ENCODE peak calls at places on chromosomes 16 and 17, in ten cellular contexts. F is mammary epithelial cell; V is CD4-positive, alpha-beta T cell; G is aorta; C is tibial artery; X is pancreas; E is cardiac muscle cell; K is H9; Y is gastrocnemius medialis; W is GM23248. H is an unnamed sample. For H3K27me3, the result is how much of the 10 kb centered on the place peaks cover.

GRCh38 chr16:75097941-75098897 is 18.4 kb downstream of the LDHD start:
- DNase-seq in F (no peak), V (peak), G (no peak), C (no peak), X (no peak), E (no peak), K (no peak), Y (peak), W (no peak), H (peak)

GRCh38 chr16:66746682-66747081 is 4.7 kb downstream of the DYNC1LI2 start:
- DNase-seq in F (peak), V (no peak), G (no peak), C (no peak), X (no peak), E (no peak), K (no peak), Y (no peak), W (peak), H (no peak)

GRCh38 chr16:46886764-46887523 is 2.8 kb downstream of the GPT2 start:
- DNase-seq in F (no peak), V (no peak), G (no peak), C (no peak), X (no peak), E (no peak), K (no peak), Y (no peak), W (no peak), H (no peak)

GRCh38 chr17:61848896-61849295 is 14.4 kb downstream of the BRIP1 start:
- DNase-seq in F (no peak), V (no peak), G (no peak), C (no peak), X (no peak), E (no peak), K (no peak), Y (no peak), W (no peak), H (no peak)

GRCh38 chr17:59423903-59424302 is 92.4 kb downstream of the YPEL2 start:
- DNase-seq in F (no peak), V (no peak), G (no peak), C (no peak), X (no peak), E (no peak), K (no peak), Y (peak), W (no peak), H (no peak)

GRCh38 chr16:74257061-74257460 is 39.6 kb upstream of the PSMD7 start:
- DNase-seq in F (no peak), V (no peak), G (no peak), C (no peak), X (no peak), E (no peak), K (no peak), Y (no peak), W (no peak), H (no peak)

GRCh38 chr17:10737168-10737622 is 7.4 kb upstream of the TMEM220 start:
- DNase-seq in F (peak), V (peak), G (peak), C (peak), X (peak), E (peak), K (peak), Y (peak), W (peak), H (peak)

GRCh38 chr17:30378191-30378796 is 433 bp upstream of the CPD start:
- DNase-seq in F (no peak), V (peak), G (peak), C (no peak), X (no peak), E (peak), K (no peak), Y (peak), W (peak), H (no peak)

GRCh38 chr17:77856551-77857305 is 101.8 kb upstream of the TNRC6C start:
- DNase-seq in F (no peak), V (no peak), G (no peak), C (no peak), X (no peak), E (no peak), K (no peak), Y (no peak), W (no peak), H (no peak)

GRCh38 chr17:65656390-65657250 is 95.2 kb upstream of the AXIN2 start:
- DNase-seq in F (no peak), V (no peak), G (no peak), C (no peak), X (no peak), E (no peak), K (no peak), Y (no peak), W (peak), H (no peak)

GRCh38 chr16:2482181-2483107 is 7.5 kb downstream of the TBC1D24 start:
- DNase-seq in F (peak), V (no peak), G (peak), C (peak), X (no peak), E (no peak), K (no peak), Y (peak), W (peak), H (no peak)

GRCh38 chr16:31243734-31244670 is 15.8 kb upstream of the ITGAM start:
- DNase-seq in F (no peak), V (no peak), G (no peak), C (no peak), X (no peak), E (no peak), K (no peak), Y (no peak), W (no peak), H (no peak)

GRCh38 chr16:56257260-56257659 is 66.0 kb downstream of the GNAO1 start:
- DNase-seq in F (no peak), V (no peak), G (peak), C (peak), X (peak), E (no peak), K (no peak), Y (peak), W (no peak), H (no peak)

DNA sequence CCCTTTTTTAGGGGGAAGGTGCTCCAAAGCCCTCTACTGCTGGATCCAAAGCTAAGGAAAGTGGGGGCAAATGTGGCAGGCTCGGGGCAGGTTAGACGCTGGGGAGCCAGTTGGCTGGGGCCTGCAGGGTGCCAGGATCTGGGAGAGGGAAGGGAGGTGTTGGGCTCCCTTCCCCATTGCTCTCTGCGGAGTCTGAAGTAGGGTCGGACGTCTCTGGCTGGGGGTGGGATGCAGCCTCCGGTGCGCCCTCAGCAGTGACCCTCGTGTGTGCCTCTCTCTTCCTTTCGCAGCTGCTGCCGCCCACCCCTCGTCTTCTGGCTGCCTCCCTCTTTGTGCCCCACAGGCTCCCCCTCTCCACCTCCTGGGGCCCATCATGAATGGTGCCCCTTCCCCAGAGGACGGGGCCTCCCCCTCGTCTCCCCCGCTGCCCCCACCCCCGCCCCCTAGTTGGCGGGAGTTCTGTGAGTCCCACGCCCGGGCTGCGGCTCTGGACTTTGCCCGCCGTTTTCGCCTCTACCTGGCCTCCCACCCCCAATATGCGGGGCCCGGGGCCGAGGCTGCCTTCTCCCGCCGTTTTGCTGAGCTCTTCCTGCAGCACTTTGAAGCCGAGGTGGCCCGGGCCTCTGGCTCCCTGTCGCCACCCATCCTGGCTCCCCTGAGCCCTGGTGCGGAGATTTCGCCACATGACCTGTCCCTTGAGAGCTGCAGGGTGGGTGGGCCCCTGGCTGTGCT is 2.2 kb downstream of the SH2B1 start:
- DNase-seq in F (no peak), V (no peak), G (no peak), C (no peak), X (no peak), E (no peak), K (no peak), Y (no peak), W (no peak), H (no peak)
- H3K27me3 ChIP-seq in F (under half), V (under half), G (under half), C (under half), X (under half), E (under half), K (under half), Y (under half), W (under half), H (under half)

GRCh38 chr17:79707441-79707850 is 23.3 kb upstream of the ENPP7 start:
- DNase-seq in F (no peak), V (no peak), G (no peak), C (no peak), X (no peak), E (no peak), K (peak), Y (no peak), W (no peak), H (no peak)
- H3K27me3 ChIP-seq in F (under half), V (under half), G (under half), C (under half), X (under half), E (under half), K (under half), Y (under half), W (under half), H (under half)

DNA sequence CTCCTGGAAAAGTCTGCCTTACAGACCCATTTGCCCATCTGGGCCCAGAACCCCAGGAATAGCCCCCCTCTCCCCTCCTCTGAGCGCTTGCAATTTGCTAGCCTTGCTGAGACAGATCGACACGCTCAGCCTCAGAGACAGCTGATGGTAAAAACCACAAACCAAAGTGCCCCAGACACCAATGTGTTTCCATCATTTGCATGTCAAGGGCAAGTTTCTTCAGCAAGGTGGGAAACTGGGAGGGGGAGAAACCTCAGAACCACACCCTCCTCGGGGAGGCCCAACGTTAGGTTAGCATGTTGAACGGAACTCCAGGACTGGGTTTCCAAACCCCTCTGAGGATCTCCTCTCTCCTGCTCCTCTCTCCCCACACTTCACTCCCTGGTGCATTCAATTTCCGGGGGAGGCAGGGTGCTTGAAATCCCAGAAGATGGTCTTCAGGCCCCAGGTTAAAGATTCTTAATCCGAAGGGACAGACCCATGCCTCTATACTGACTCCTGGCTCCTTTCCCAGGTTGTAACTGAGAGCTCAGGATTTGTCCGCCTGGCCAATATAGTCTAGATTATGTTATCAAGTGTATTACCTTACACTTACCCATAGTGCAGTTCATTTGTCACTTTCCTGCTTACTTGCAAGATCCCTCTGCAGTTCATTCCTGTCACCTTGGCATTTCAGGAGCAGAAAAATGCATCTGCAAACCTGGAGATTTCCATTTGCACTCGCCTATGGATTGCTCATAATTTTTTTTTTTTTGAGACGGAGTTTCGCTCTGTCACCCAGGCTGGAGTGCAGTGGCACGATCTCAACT is 1.3 kb upstream of the CUEDC1 start:
- DNase-seq in F (no peak), V (peak), G (no peak), C (no peak), X (peak), E (no peak), K (peak), Y (no peak), W (no peak), H (peak)
- H3K27me3 ChIP-seq in F (under half), V (under half), G (under half), C (under half), X (under half), E (under half), K (under half), Y (under half), W (under half), H (under half)

DNA sequence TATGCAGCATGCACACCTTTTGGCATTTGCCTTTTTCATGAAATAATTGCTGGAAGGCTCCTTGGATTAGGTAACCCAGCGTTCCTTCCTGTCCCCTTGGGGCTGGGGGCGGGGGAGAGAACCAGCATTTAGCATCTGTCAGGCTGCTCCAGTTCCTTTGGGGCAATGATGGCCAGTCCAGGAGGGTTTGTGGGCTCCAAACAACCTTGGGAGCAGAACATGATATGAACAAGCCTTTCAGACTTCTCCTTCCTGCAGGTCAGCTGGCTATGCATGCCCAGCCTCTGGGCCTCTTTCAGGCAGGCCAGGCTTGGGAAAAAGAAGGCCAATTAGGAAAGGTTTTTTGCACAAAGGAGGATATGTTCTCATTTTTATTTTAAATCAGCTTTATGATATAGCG is 1.1 kb upstream of the SMTNL2 start:
- DNase-seq in F (no peak), V (no peak), G (peak), C (no peak), X (no peak), E (no peak), K (no peak), Y (no peak), W (no peak), H (no peak)
- H3K27me3 ChIP-seq in F (under half), V (under half), G (under half), C (under half), X (under half), E (under half), K (under half), Y (under half), W (under half), H (under half)

GRCh38 chr17:28271431-28271830 is 47.6 kb upstream of the TMEM97 start:
- DNase-seq in F (no peak), V (no peak), G (no peak), C (no peak), X (no peak), E (no peak), K (no peak), Y (no peak), W (no peak), H (no peak)
- H3K27me3 ChIP-seq in F (under half), V (under half), G (under half), C (under half), X (under half), E (under half), K (under half), Y (under half), W (under half), H (under half)

GRCh38 chr17:34840758-34841157 is 120.5 kb downstream of the CCT6B start:
- DNase-seq in F (no peak), V (peak), G (no peak), C (no peak), X (no peak), E (no peak), K (no peak), Y (no peak), W (no peak), H (peak)

GRCh38 chr17:34843682-34844081 is 117.6 kb downstream of the CCT6B start:
- DNase-seq in F (no peak), V (no peak), G (no peak), C (no peak), X (no peak), E (no peak), K (no peak), Y (no peak), W (no peak), H (peak)

GRCh38 chr17:34842235-34842634 is 119.0 kb downstream of the CCT6B start:
- DNase-seq in F (no peak), V (no peak), G (no peak), C (no peak), X (no peak), E (no peak), K (no peak), Y (no peak), W (no peak), H (no peak)

GRCh38 chr17:34841467-34841866 is 119.8 kb downstream of the CCT6B start:
- DNase-seq in F (no peak), V (no peak), G (no peak), C (no peak), X (no peak), E (no peak), K (no peak), Y (no peak), W (no peak), H (no peak)

GRCh38 chr17:34837796-34838195 is 123.5 kb downstream of the CCT6B start:
- DNase-seq in F (no peak), V (no peak), G (no peak), C (no peak), X (no peak), E (no peak), K (peak), Y (no peak), W (no peak), H (no peak)
- H3K27me3 ChIP-seq in F (under half), V (under half), G (under half), C (under half), X (under half), E (under half), K (under half), Y (under half), W (under half), H (under half)

DNA sequence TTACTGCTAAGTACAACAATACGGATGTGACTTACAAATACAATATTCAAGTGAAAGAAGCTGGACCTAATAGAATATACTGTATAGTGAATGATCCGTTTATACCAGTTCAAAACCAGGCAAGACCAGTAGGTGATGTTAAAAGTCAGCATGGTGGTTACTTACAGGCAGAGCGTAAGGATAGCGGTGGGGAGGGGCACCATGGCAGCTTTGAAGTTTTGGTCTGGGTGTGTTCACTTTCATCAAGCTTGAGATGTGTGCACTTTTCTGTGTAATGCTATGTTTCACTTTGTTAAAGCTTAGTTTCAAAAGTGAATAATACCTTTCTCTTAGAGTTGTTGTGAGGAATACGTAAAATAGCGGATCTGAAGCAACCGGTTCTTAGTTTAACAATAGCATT is 16.5 kb upstream of the SLC35G3 start:
- DNase-seq in F (no peak), V (peak), G (no peak), C (no peak), X (no peak), E (no peak), K (no peak), Y (no peak), W (no peak), H (peak)
- H3K27me3 ChIP-seq in F (under half), V (under half), G (under half), C (under half), X (under half), E (under half), K (under half), Y (under half), W (under half), H (under half)

GRCh38 chr17:47850692-47851573 is at the start of gene SP6:
- DNase-seq in F (peak), V (peak), G (peak), C (no peak), X (peak), E (peak), K (peak), Y (no peak), W (peak), H (peak)
- H3K27me3 ChIP-seq in F (under half), V (half or more), G (under half), C (under half), X (under half), E (half or more), K (half or more), Y (half or more), W (half or more), H (half or more)

GRCh38 chr17:48725294-48726064 is 2.5 kb downstream of the PRAC2 start:
- DNase-seq in F (no peak), V (no peak), G (no peak), C (no peak), X (no peak), E (no peak), K (no peak), Y (no peak), W (no peak), H (no peak)

GRCh38 chr17:48726916-48727286 is 1.6 kb downstream of the HOXB13 start:
- DNase-seq in F (no peak), V (no peak), G (no peak), C (no peak), X (no peak), E (no peak), K (no peak), Y (no peak), W (no peak), H (no peak)

GRCh38 chr17:48727415-48728175 is 955 bp downstream of the HOXB13 start:
- DNase-seq in F (no peak), V (no peak), G (no peak), C (no peak), X (no peak), E (no peak), K (no peak), Y (no peak), W (no peak), H (no peak)

GRCh38 chr17:48725005-48725293 is 2.0 kb downstream of the PRAC2 start:
- DNase-seq in F (no peak), V (no peak), G (no peak), C (no peak), X (no peak), E (no peak), K (no peak), Y (no peak), W (peak), H (no peak)

GRCh38 chr17:48726182-48726915 is 2.2 kb downstream of the HOXB13 start:
- DNase-seq in F (no peak), V (no peak), G (no peak), C (no peak), X (no peak), E (no peak), K (no peak), Y (no peak), W (no peak), H (no peak)
- H3K27me3 ChIP-seq in F (half or more), V (half or more), G (under half), C (under half), X (under half), E (half or more), K (half or more), Y (half or more), W (half or more), H (half or more)

GRCh38 chr16:84330685-84331050 is 36.0 kb downstream of the WFDC1 start:
- DNase-seq in F (no peak), V (no peak), G (no peak), C (no peak), X (no peak), E (no peak), K (no peak), Y (no peak), W (no peak), H (no peak)
- H3K27me3 ChIP-seq in F (under half), V (under half), G (under half), C (under half), X (under half), E (under half), K (under half), Y (under half), W (under half), H (under half)

H was measured in CD4-positive, alpha-beta memory T cell.